ENCODE peak calls at places on chromosomes 2 and 18, in six cellular contexts. N is astrocyte, W is aorta, I is adrenal gland, S is fibroblast of lung, K is K562. F is an unnamed sample.

GRCh38 chr2:125870746-125871145 is 785.2 kb upstream of the GYPC start:
- DNase-seq in W (no peak), K (no peak), I (no peak), N (no peak), S (no peak), F (no peak)

GRCh38 chr2:45964226-45964841 is 312.9 kb downstream of the PRKCE start:
- DNase-seq in W (peak), I (peak), S (peak), N (peak), K (no peak), F (no peak)

GRCh38 chr2:145569108-145569507 is 1049.2 kb upstream of the ZEB2 start:
- DNase-seq in I (no peak), W (no peak), N (peak), K (peak), S (peak), F (no peak)

GRCh38 chr2:201968045-201968444 is 65.6 kb upstream of the FZD7 start:
- DNase-seq in W (no peak), K (no peak), I (no peak), N (no peak), S (no peak), F (no peak)

GRCh38 chr18:63137999-63138448 is 181.5 kb downstream of the BCL2 start:
- DNase-seq in K (no peak), I (no peak), N (no peak), W (no peak), S (no peak), F (peak)

GRCh38 chr2:69366-70344 is 23.4 kb upstream of the FAM110C start:
- DNase-seq in N (no peak), K (peak), W (no peak), I (no peak), S (no peak), F (no peak)

GRCh38 chr2:54429055-54429454 is 27.1 kb upstream of the SPTBN1 start:
- DNase-seq in N (peak), S (peak), W (no peak), K (no peak), I (no peak), F (no peak)

GRCh38 chr2:75328156-75328555 is 128.8 kb upstream of the TACR1 start:
- DNase-seq in I (no peak), S (no peak), W (no peak), N (no peak), K (no peak), F (no peak)

GRCh38 chr18:48445540-48445939 is 36.4 kb upstream of the ZBTB7C start:
- DNase-seq in W (peak), N (peak), S (peak), K (peak), I (peak), F (peak)

GRCh38 chr18:74836296-74837139 is 238.8 kb downstream of the ZNF407 start:
- DNase-seq in K (no peak), S (peak), W (no peak), N (peak), I (peak), F (peak)

GRCh38 chr2:97932975-97933662 is 62.6 kb downstream of the TMEM131 start:
- DNase-seq in I (no peak), K (no peak), S (no peak), N (no peak), W (no peak), F (no peak)

GRCh38 chr2:217289153-217289908 is 429.5 kb upstream of the TNP1 start:
- DNase-seq in S (peak), N (peak), W (no peak), K (peak), I (peak), F (no peak)

GRCh38 chr2:217928324-217929293 is 74.2 kb downstream of the TNS1 start:
- DNase-seq in S (no peak), W (peak), N (no peak), I (no peak), K (no peak), F (no peak)

GRCh38 chr2:226673314-226673723 is 126.3 kb downstream of the IRS1 start:
- DNase-seq in S (peak), N (peak), W (peak), I (peak), K (no peak), F (no peak)

GRCh38 chr2:109482371-109482841 is 131.4 kb downstream of the SEPTIN10 start:
- DNase-seq in N (no peak), K (peak), I (peak), W (no peak), S (peak), F (no peak)
- H3K27ac ChIP-seq in N (no peak), K (no peak), I (no peak), W (peak), S (no peak), F (no peak)

GRCh38 chr2:168138369-168138768 is 109.0 kb downstream of the STK39 start:
- DNase-seq in W (no peak), S (no peak), K (no peak), N (no peak), I (no peak), F (no peak)

GRCh38 chr2:168136392-168136977 is 110.9 kb downstream of the STK39 start:
- DNase-seq in W (no peak), N (peak), K (peak), S (peak), I (no peak), F (no peak)

GRCh38 chr2:168135630-168136029 is 111.8 kb downstream of the STK39 start:
- DNase-seq in W (no peak), S (no peak), I (no peak), K (no peak), N (no peak), F (no peak)

GRCh38 chr2:168138911-168139310 is 108.5 kb downstream of the STK39 start:
- DNase-seq in I (no peak), S (no peak), N (no peak), W (no peak), K (no peak), F (no peak)

GRCh38 chr2:168137510-168138180 is 109.8 kb downstream of the STK39 start:
- DNase-seq in S (no peak), W (no peak), N (no peak), K (no peak), I (no peak), F (no peak)
- H3K27ac ChIP-seq in S (no peak), W (no peak), N (no peak), K (no peak), I (no peak), F (no peak)

GRCh38 chr2:159982270-159982669 is 80.1 kb downstream of the PLA2R1 start:
- DNase-seq in S (peak), W (peak), I (peak), N (peak), K (no peak), F (peak)
- H3K27ac ChIP-seq in S (no peak), W (no peak), I (no peak), N (peak), K (no peak), F (no peak)

GRCh38 chr2:23615216-23616020 is 230.4 kb downstream of the KLHL29 start:
- DNase-seq in W (no peak), K (no peak), I (peak), S (no peak), N (no peak), F (no peak)
- H3K27ac ChIP-seq in W (no peak), K (no peak), I (no peak), S (no peak), N (no peak), F (no peak)

DNA sequence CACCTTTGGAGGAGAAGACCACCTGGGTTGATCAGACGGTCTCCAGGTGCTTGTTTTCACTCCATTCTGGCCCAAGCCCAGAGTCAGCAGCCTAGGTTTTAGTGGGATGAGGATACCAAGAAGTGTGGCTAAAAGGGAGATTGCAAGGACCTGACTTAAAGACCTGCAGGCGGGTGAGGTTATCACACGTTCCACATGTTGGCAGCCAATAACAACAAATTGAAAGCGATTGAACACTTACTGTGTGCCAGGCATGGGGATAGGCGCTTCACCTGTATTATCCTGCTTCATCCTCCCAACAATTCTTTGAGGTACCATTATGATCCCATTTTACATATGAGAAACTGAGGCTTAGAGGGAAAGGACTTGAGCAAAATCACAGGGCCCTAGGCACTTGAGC is 5.0 kb downstream of the ARL4C start:
- DNase-seq in N (no peak), K (no peak), S (no peak), W (no peak), I (no peak), F (no peak)
- H3K27ac ChIP-seq in N (no peak), K (no peak), S (no peak), W (no peak), I (no peak), F (peak)

GRCh38 chr2:164028764-164029534 is 293.1 kb upstream of the FIGN start:
- DNase-seq in I (no peak), K (no peak), W (no peak), S (peak), N (peak), F (no peak)

GRCh38 chr2:164024396-164024795 is 288.6 kb upstream of the FIGN start:
- DNase-seq in S (peak), I (no peak), K (no peak), N (peak), W (no peak), F (no peak)

DNA sequence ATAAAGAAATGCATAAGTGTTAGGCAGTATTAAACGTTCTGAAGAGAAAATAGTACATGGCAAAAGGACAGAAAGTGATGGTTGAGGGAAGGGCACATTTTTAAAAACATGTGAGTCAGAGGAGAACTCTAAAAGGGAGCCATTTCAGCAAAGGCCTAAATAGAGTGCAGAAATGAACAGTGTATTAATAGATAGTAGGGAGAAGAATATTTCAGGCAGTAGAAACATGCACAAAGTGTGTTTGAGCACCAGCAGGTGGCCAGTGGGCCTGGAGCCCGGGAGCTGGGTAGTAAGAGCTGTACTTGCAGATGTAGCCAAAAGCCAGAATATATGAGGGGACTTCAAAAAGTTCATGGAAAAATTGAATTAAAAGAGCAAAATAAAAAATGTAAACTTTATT is 288.1 kb upstream of the FIGN start:
- DNase-seq in S (peak), K (no peak), N (no peak), I (no peak), W (peak), F (no peak)
- H3K27ac ChIP-seq in S (no peak), K (no peak), N (no peak), I (no peak), W (no peak), F (no peak)

DNA sequence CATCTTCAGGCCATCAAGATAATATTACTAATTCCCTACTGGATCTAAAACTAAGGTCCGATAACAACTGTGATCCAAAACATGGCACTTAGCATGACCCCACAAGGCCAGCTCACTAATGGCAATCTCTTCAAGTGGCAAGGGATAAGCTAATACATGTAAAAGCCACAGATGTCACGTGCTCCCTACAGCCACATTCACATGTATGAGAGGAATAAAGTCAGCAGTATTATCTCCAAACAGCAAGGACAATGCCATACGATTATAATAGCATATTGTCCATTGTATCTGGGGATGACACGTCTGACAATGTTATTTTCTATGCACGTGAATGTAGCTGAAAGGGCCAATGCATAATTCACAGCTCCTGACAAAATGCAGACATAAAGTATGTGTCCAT is 56.0 kb downstream of the KLF7 start:
- DNase-seq in N (no peak), S (no peak), K (no peak), I (no peak), W (no peak), F (no peak)
- H3K27ac ChIP-seq in N (no peak), S (no peak), K (no peak), I (no peak), W (no peak), F (peak)

GRCh38 chr2:181787310-181788048 is 104.1 kb upstream of the ITPRID2 start:
- DNase-seq in I (no peak), S (no peak), W (no peak), K (no peak), N (no peak), F (no peak)

GRCh38 chr2:181792906-181793305 is 98.6 kb upstream of the ITPRID2 start:
- DNase-seq in S (no peak), I (no peak), K (no peak), N (no peak), W (no peak), F (no peak)

GRCh38 chr2:181789827-181790448 is 101.6 kb upstream of the ITPRID2 start:
- DNase-seq in N (peak), I (no peak), K (no peak), W (no peak), S (peak), F (no peak)

GRCh38 chr2:181788883-181789555 is 102.5 kb upstream of the ITPRID2 start:
- DNase-seq in N (peak), I (no peak), K (no peak), W (no peak), S (peak), F (no peak)

DNA sequence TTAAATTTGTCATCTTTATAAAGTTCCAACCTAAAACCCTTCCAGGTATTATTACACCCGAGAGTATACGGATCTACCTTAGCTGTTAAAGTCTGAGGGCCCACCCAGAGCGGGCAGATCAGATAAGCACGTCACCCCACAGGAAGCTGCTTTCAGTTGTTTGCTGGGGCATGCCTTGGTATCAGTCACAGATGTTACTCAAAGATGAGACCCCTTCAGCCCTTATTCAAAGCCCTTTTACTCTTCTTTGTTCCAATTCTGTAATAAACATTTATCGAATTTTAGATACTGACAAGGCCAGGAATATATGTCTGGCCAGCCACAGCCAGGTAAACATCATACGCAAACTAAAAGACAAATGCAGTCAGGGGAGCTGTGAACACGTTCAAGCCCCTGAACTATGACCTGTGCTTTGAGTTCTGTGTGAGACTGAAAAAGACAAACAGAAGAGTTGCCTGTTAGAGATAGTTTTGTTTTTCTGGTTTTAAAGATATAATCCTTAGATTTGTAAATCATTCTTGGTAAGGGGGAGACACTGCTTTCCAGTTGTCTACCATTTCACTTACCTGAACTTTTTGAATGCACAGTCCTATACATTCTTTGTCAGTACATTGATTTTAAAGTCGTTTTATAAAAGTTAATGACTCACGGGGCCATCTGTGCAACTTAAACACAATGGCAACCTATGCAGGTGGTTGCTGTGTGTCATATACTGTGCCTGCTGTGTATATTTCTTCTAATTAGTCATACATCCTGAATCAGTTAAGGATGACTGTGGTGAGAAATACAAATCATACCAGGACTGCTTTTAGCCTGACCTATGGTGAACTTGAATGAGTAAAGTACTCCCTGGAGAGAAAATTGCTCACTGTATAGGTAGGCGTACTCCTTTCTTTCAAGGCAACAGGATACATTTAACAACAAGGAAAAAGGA is 100.5 kb upstream of the ITPRID2 start:
- DNase-seq in S (peak), N (peak), I (no peak), W (no peak), K (peak), F (no peak)
- H3K27ac ChIP-seq in S (peak), N (peak), I (no peak), W (no peak), K (peak), F (no peak)

GRCh38 chr2:197909377-197909776 is 105.0 kb downstream of the PLCL1 start:
- DNase-seq in N (peak), S (peak), K (peak), W (no peak), I (no peak), F (no peak)
- H3K27ac ChIP-seq in N (peak), S (peak), K (peak), W (peak), I (no peak), F (no peak)